ENCODE peak calls at places on chromosomes 7 and 10, in four cellular contexts. P is kidney epithelial cell, N is gastrocnemius medialis, W is cardiac fibroblast. T is an unnamed sample.

GRCh38 chr10:110358869-110359629 is 54.3 kb upstream of the SMNDC1 start:
- DNase-seq in P (peak; percentile 83), N (no peak), W (no peak), T (no peak)

GRCh38 chr7:54802841-54803240 is 43.8 kb upstream of the SEC61G start:
- DNase-seq in P (peak; percentile 18), N (no peak), W (peak; percentile 31), T (peak; percentile 18)

GRCh38 chr10:1152386-1153252 is 96.4 kb downstream of the WDR37 start:
- DNase-seq in P (no peak), N (no peak), W (no peak), T (no peak)

GRCh38 chr7:144842377-144842851 is 6.6 kb upstream of the TPK1 start:
- DNase-seq in P (no peak), N (peak; percentile 23), W (peak; percentile 61), T (no peak)

GRCh38 chr7:128687131-128687530 is 15.0 kb downstream of the GARIN1A start:
- DNase-seq in P (no peak), N (no peak), W (no peak), T (no peak)

GRCh38 chr10:101588879-101589278 is 758 bp downstream of the DPCD start:
- DNase-seq in P (no peak), N (no peak), W (peak; percentile 73), T (peak; percentile 70)

GRCh38 chr10:12782537-12782936 is 219.0 kb downstream of the CCDC3 start:
- DNase-seq in P (no peak), N (no peak), W (peak; percentile 53), T (peak; percentile 19)

GRCh38 chr10:95745487-95745886 is 10.5 kb upstream of the ENTPD1 start:
- DNase-seq in P (no peak), N (no peak), W (no peak), T (no peak)

GRCh38 chr7:129334473-129334872 is 99.8 kb upstream of the STRIP2 start:
- DNase-seq in P (no peak), N (no peak), W (no peak), T (no peak)

GRCh38 chr7:3194501-3195141 is 106.4 kb upstream of the SDK1 start:
- DNase-seq in P (peak; percentile 99), N (no peak), W (peak; percentile 91), T (peak; percentile 97)

GRCh38 chr7:150444141-150444540 is 6.3 kb upstream of the GIMAP8 start:
- DNase-seq in P (no peak), N (no peak), W (no peak), T (no peak)

GRCh38 chr7:105587899-105588690 is 6.8 kb upstream of the EFCAB10 start:
- DNase-seq in P (no peak), N (peak; percentile 17), W (peak; percentile 5), T (no peak)

GRCh38 chr10:88385601-88386203 is 197.4 kb downstream of the RNLS start:
- DNase-seq in P (peak; percentile 37), N (peak; percentile 36), W (no peak), T (no peak)

GRCh38 chr7:103805376-103805775 is 184.1 kb downstream of the RELN start:
- DNase-seq in P (no peak), N (no peak), W (no peak), T (peak; percentile 6)

GRCh38 chr7:78489851-78490250 is 691.3 kb downstream of the PHTF2 start:
- DNase-seq in P (no peak), N (no peak), W (peak; percentile 3), T (no peak)

GRCh38 chr10:78784454-78785414 is 284.0 kb upstream of the ZMIZ1 start:
- DNase-seq in P (no peak), N (no peak), W (peak; percentile 49), T (no peak)

GRCh38 chr10:59470570-59470969 is 108.2 kb upstream of the FAM13C start:
- DNase-seq in P (no peak), N (no peak), W (no peak), T (no peak)

GRCh38 chr10:123637326-123637880 is 28.8 kb upstream of the GPR26 start:
- DNase-seq in P (no peak), N (no peak), W (no peak), T (no peak)

GRCh38 chr10:131111007-131111406 is 200.5 kb downstream of the TCERG1L start:
- DNase-seq in P (no peak), N (no peak), W (no peak), T (no peak)

GRCh38 chr7:20556091-20556490 is 59.4 kb upstream of the ABCB5 start:
- DNase-seq in P (no peak), N (no peak), W (no peak), T (no peak)

GRCh38 chr10:4982764-4983226 is 19.6 kb downstream of the AKR1C1 start:
- DNase-seq in P (no peak), N (no peak), W (peak; percentile 39), T (no peak)

GRCh38 chr10:5447071-5447470 is 34.7 kb downstream of the NET1 start:
- DNase-seq in P (no peak), N (no peak), W (no peak), T (no peak)

GRCh38 chr7:67487316-67487715 is 490.7 kb downstream of the TYW1 start:
- DNase-seq in P (no peak), N (no peak), W (no peak), T (no peak)

GRCh38 chr10:89392974-89393373 is 551 bp downstream of the IFIT1 start:
- DNase-seq in P (peak; percentile 67), N (peak; percentile 33), W (peak; percentile 82), T (peak; percentile 65)

GRCh38 chr10:69179089-69179742 is 818 bp upstream of the SUPV3L1 start:
- DNase-seq in P (no peak), N (peak; percentile 15), W (no peak), T (no peak)

GRCh38 chr10:60970526-60970925 is 26.5 kb upstream of the RHOBTB1 start:
- DNase-seq in P (no peak), N (no peak), W (no peak), T (no peak)

GRCh38 chr10:112243713-112244112 is 39.5 kb upstream of the TECTB start:
- DNase-seq in P (no peak), N (no peak), W (no peak), T (no peak)

GRCh38 chr7:103928581-103928980 is 60.9 kb downstream of the RELN start:
- DNase-seq in P (no peak), N (no peak), W (no peak), T (no peak)

GRCh38 chr7:151433721-151434400 is 6.1 kb downstream of the CRYGN start:
- DNase-seq in P (no peak), N (peak; percentile 8), W (no peak), T (no peak)

GRCh38 chr10:24153016-24153415 is 55.9 kb upstream of the KIAA1217 start:
- DNase-seq in P (no peak), N (no peak), W (no peak), T (no peak)

GRCh38 chr10:89785095-89785494 is 83.7 kb downstream of the KIF20B start:
- DNase-seq in P (no peak), N (no peak), W (no peak), T (no peak)

GRCh38 chr7:73995330-73995729 is 32.6 kb upstream of the ELN start:
- DNase-seq in P (no peak), N (no peak), W (peak; percentile 74), T (peak; percentile 49)

GRCh38 chr7:127137146-127137545 is 115.6 kb downstream of the GRM8 start:
- DNase-seq in P (no peak), N (no peak), W (no peak), T (no peak)

GRCh38 chr10:99656199-99657064 is 2.9 kb upstream of the ENTPD7 start:
- DNase-seq in P (no peak), N (no peak), W (peak; percentile 2), T (no peak)

GRCh38 chr10:99917963-99918825 is 91.6 kb downstream of the DNMBP start:
- DNase-seq in P (no peak), N (no peak), W (peak; percentile 77), T (peak; percentile 83)

GRCh38 chr10:77290528-77291155 is 347.0 kb downstream of the KCNMA1 start:
- DNase-seq in P (peak; percentile 97), N (no peak), W (peak; percentile 64), T (peak; percentile 97)

GRCh38 chr10:132681858-132682755 is 103.8 kb downstream of the NKX6-2 start:
- DNase-seq in P (no peak), N (no peak), W (no peak), T (no peak)

DNA sequence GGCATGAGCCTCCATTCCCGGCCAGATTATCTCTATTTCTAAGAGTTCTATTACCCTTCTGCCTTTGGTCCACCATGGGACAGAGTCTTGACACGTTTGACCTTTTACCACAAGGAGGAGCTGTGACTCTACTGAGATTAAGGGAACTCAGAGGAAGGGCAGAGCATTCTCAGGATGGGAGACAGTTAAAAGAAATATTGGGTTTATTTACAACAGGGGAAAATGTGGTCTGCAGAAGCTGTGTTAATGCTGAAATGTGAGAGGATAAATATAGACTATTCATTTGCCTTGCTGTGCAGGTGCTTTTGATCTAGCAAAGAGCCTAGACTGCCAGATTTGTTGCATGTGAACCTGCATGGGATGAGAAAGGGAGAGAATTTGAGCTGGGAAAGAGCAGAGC is 45.8 kb upstream of the PRSS58 start:
- DNase-seq in P (no peak), N (no peak), W (no peak), T (no peak)
- TF ChIP-seq CTCF in P (no peak), N (no peak), W (no peak), T (peak; percentile 30)

DNA sequence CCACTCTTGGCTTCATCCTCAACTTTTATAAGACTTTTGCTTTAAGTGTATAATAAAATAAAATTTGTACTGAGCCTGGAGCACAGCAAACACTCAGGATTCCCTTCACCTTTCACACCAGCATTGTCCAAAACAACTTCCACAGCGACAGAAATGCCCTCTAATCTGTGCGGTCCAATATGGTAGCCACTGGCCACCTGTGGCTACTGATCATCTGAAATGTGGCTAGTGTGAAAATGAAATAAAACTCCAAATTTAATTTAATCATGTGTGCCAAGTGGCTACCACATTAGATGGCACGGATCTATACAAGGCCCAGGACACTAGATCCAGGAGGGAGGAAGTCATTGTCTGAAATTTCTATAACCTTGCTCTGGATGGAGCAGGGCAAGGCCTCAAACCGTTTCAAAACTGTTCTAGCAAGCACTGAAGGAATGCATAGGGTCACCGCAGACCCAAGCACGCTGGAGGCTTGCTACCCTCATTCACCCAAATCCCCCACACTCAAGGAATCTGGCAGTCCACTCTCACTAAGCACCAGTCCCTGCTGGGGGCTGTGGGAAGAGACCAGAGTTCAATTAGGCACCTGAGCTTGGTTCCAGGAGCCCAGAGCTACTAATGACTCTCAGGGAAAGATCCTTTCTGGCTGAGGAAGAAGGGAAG is 6.3 kb upstream of the MYO1G start:
- DNase-seq in P (no peak), N (no peak), W (no peak), T (no peak)
- TF ChIP-seq CTCF in P (no peak), N (no peak), W (no peak), T (no peak)

DNA sequence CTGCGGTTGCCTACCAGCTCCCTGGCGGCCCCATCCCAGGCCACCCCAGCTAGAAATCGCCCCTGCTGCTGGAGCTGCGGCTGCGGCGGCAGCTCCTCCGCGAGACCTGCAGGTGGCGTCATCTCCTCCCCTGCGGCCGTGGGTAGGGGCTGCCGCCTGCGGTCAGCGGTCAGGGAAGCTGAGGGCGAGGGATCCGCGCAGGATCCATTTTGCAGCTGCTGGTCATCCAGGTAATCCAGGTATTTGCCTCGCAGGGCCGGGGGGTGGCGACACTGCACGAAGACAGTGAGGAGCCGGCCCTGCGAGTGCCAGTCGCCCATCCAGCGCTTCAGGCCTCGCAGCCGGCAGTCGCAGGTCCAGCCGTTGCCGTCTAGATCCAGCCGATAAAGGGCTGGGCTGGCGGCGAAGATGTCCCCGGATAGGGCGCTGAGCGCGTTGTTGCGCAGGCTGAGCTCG is 1.5 kb downstream of the TRIL start:
- DNase-seq in P (peak; percentile 19), N (peak; percentile 19), W (peak; percentile 66), T (no peak)
- TF ChIP-seq CTCF in P (peak; percentile 76), N (peak; percentile 30), W (peak; percentile 70), T (peak; percentile 82)

GRCh38 chr10:116809528-116810500 is 39.5 kb upstream of the ENO4 start:
- DNase-seq in P (no peak), N (no peak), W (no peak), T (no peak)
- TF ChIP-seq CTCF in P (peak; percentile 53), N (no peak), W (peak; percentile 51), T (peak; percentile 65)

GRCh38 chr10:44862917-44863316 is 48.2 kb upstream of the TMEM72 start:
- DNase-seq in P (no peak), N (no peak), W (no peak), T (no peak)
- TF ChIP-seq CTCF in P (no peak), N (no peak), W (no peak), T (no peak)

T was measured in brain microvascular endothelial cell.